ENCODE peak calls at places on chromosomes 13 and 19, in seven cellular contexts. One of them, this sample, is unnamed.

GRCh38 chr13:111661776-111662175 is 341.3 kb downstream of the TEX29 start:
- DNase-seq in fibroblast of mammary gland: no peak
- DNase-seq in CD4-positive, alpha-beta memory T cell: no peak
- DNase-seq in coronary artery: peak
- DNase-seq in brain microvascular endothelial cell: no peak
- DNase-seq in spleen: no peak
- DNase-seq in adrenal gland: no peak
- DNase-seq in this sample: no peak

GRCh38 chr13:71015516-71015915 is 851.5 kb downstream of the DACH1 start:
- DNase-seq in fibroblast of mammary gland: no peak
- DNase-seq in CD4-positive, alpha-beta memory T cell: no peak
- DNase-seq in spleen: no peak
- DNase-seq in brain microvascular endothelial cell: no peak
- DNase-seq in coronary artery: no peak
- DNase-seq in adrenal gland: no peak
- DNase-seq in this sample: no peak

GRCh38 chr19:40200352-40201099 is 9.3 kb downstream of the MAP3K10 start:
- DNase-seq in adrenal gland: no peak
- DNase-seq in brain microvascular endothelial cell: no peak
- DNase-seq in CD4-positive, alpha-beta memory T cell: no peak
- DNase-seq in fibroblast of mammary gland: no peak
- DNase-seq in spleen: no peak
- DNase-seq in coronary artery: no peak
- DNase-seq in this sample: no peak

GRCh38 chr13:101893021-101893420 is 440.5 kb downstream of the ITGBL1 start:
- DNase-seq in adrenal gland: no peak
- DNase-seq in brain microvascular endothelial cell: no peak
- DNase-seq in CD4-positive, alpha-beta memory T cell: no peak
- DNase-seq in coronary artery: no peak
- DNase-seq in fibroblast of mammary gland: no peak
- DNase-seq in spleen: no peak
- DNase-seq in this sample: no peak

GRCh38 chr19:19214892-19215291 is 3.1 kb downstream of the NCAN start:
- DNase-seq in brain microvascular endothelial cell: no peak
- DNase-seq in spleen: no peak
- DNase-seq in adrenal gland: no peak
- DNase-seq in coronary artery: no peak
- DNase-seq in CD4-positive, alpha-beta memory T cell: peak
- DNase-seq in fibroblast of mammary gland: peak
- DNase-seq in this sample: no peak

GRCh38 chr19:34428549-34429285 is 536 bp downstream of the UBA2 start:
- DNase-seq in adrenal gland: peak
- DNase-seq in fibroblast of mammary gland: peak
- DNase-seq in brain microvascular endothelial cell: no peak
- DNase-seq in coronary artery: peak
- DNase-seq in CD4-positive, alpha-beta memory T cell: no peak
- DNase-seq in spleen: no peak
- DNase-seq in this sample: peak

GRCh38 chr19:3053780-3054179 is 8.5 kb downstream of the TLE5 start:
- DNase-seq in fibroblast of mammary gland: no peak
- DNase-seq in coronary artery: no peak
- DNase-seq in CD4-positive, alpha-beta memory T cell: no peak
- DNase-seq in spleen: no peak
- DNase-seq in adrenal gland: no peak
- DNase-seq in brain microvascular endothelial cell: no peak
- DNase-seq in this sample: no peak

GRCh38 chr19:38452430-38453366 is 19.2 kb downstream of the RYR1 start:
- DNase-seq in brain microvascular endothelial cell: no peak
- DNase-seq in CD4-positive, alpha-beta memory T cell: no peak
- DNase-seq in spleen: no peak
- DNase-seq in coronary artery: no peak
- DNase-seq in fibroblast of mammary gland: no peak
- DNase-seq in adrenal gland: no peak
- DNase-seq in this sample: no peak

GRCh38 chr13:111025310-111025709 is 89.8 kb upstream of the ARHGEF7 start:
- DNase-seq in CD4-positive, alpha-beta memory T cell: no peak
- DNase-seq in adrenal gland: no peak
- DNase-seq in fibroblast of mammary gland: no peak
- DNase-seq in brain microvascular endothelial cell: no peak
- DNase-seq in coronary artery: no peak
- DNase-seq in spleen: no peak
- DNase-seq in this sample: no peak

GRCh38 chr19:48480151-48480475 is 10.9 kb downstream of the CYTH2 start:
- DNase-seq in adrenal gland: no peak
- DNase-seq in CD4-positive, alpha-beta memory T cell: peak
- DNase-seq in coronary artery: no peak
- DNase-seq in spleen: peak
- DNase-seq in fibroblast of mammary gland: peak
- DNase-seq in brain microvascular endothelial cell: no peak
- DNase-seq in this sample: no peak

GRCh38 chr13:79937311-79938243 is 403.3 kb downstream of the SPRY2 start:
- DNase-seq in adrenal gland: no peak
- DNase-seq in CD4-positive, alpha-beta memory T cell: no peak
- DNase-seq in brain microvascular endothelial cell: peak
- DNase-seq in coronary artery: no peak
- DNase-seq in spleen: no peak
- DNase-seq in fibroblast of mammary gland: no peak
- DNase-seq in this sample: no peak

GRCh38 chr13:59356607-59357006 is 807.1 kb downstream of the DIAPH3 start:
- DNase-seq in fibroblast of mammary gland: peak
- DNase-seq in coronary artery: no peak
- DNase-seq in adrenal gland: peak
- DNase-seq in spleen: peak
- DNase-seq in CD4-positive, alpha-beta memory T cell: no peak
- DNase-seq in brain microvascular endothelial cell: peak
- DNase-seq in this sample: no peak

GRCh38 chr13:46992383-46992952 is 95.6 kb upstream of the HTR2A start:
- DNase-seq in fibroblast of mammary gland: peak
- DNase-seq in brain microvascular endothelial cell: peak
- DNase-seq in coronary artery: no peak
- DNase-seq in adrenal gland: no peak
- DNase-seq in CD4-positive, alpha-beta memory T cell: no peak
- DNase-seq in spleen: no peak
- DNase-seq in this sample: peak

GRCh38 chr13:103730407-103730806 is 664.2 kb upstream of the SLC10A2 start:
- DNase-seq in adrenal gland: no peak
- DNase-seq in fibroblast of mammary gland: no peak
- DNase-seq in CD4-positive, alpha-beta memory T cell: no peak
- DNase-seq in brain microvascular endothelial cell: no peak
- DNase-seq in coronary artery: no peak
- DNase-seq in spleen: no peak
- DNase-seq in this sample: no peak

GRCh38 chr19:14433454-14434156 is 499 bp downstream of the PKN1 start:
- DNase-seq in spleen: peak
- DNase-seq in adrenal gland: peak
- DNase-seq in CD4-positive, alpha-beta memory T cell: peak
- DNase-seq in fibroblast of mammary gland: no peak
- DNase-seq in coronary artery: no peak
- DNase-seq in brain microvascular endothelial cell: no peak
- DNase-seq in this sample: no peak

GRCh38 chr13:106417467-106418110 is 117.9 kb downstream of the EFNB2 start:
- DNase-seq in coronary artery: no peak
- DNase-seq in CD4-positive, alpha-beta memory T cell: no peak
- DNase-seq in brain microvascular endothelial cell: no peak
- DNase-seq in adrenal gland: no peak
- DNase-seq in fibroblast of mammary gland: peak
- DNase-seq in spleen: no peak
- DNase-seq in this sample: no peak

GRCh38 chr13:77698211-77699058 is 948 bp downstream of the SLAIN1 start:
- DNase-seq in brain microvascular endothelial cell: no peak
- DNase-seq in adrenal gland: peak
- DNase-seq in coronary artery: no peak
- DNase-seq in fibroblast of mammary gland: no peak
- DNase-seq in CD4-positive, alpha-beta memory T cell: peak
- DNase-seq in spleen: peak
- DNase-seq in this sample: peak

GRCh38 chr13:111533900-111534645 is 213.6 kb downstream of the TEX29 start:
- DNase-seq in spleen: no peak
- DNase-seq in brain microvascular endothelial cell: no peak
- DNase-seq in CD4-positive, alpha-beta memory T cell: no peak
- DNase-seq in coronary artery: no peak
- DNase-seq in adrenal gland: no peak
- DNase-seq in fibroblast of mammary gland: no peak
- DNase-seq in this sample: no peak

GRCh38 chr13:44719857-44720671 is 143.9 kb upstream of the TSC22D1 start:
- DNase-seq in spleen: no peak
- DNase-seq in fibroblast of mammary gland: peak
- DNase-seq in coronary artery: no peak
- DNase-seq in CD4-positive, alpha-beta memory T cell: no peak
- DNase-seq in brain microvascular endothelial cell: peak
- DNase-seq in adrenal gland: no peak
- DNase-seq in this sample: no peak

DNA sequence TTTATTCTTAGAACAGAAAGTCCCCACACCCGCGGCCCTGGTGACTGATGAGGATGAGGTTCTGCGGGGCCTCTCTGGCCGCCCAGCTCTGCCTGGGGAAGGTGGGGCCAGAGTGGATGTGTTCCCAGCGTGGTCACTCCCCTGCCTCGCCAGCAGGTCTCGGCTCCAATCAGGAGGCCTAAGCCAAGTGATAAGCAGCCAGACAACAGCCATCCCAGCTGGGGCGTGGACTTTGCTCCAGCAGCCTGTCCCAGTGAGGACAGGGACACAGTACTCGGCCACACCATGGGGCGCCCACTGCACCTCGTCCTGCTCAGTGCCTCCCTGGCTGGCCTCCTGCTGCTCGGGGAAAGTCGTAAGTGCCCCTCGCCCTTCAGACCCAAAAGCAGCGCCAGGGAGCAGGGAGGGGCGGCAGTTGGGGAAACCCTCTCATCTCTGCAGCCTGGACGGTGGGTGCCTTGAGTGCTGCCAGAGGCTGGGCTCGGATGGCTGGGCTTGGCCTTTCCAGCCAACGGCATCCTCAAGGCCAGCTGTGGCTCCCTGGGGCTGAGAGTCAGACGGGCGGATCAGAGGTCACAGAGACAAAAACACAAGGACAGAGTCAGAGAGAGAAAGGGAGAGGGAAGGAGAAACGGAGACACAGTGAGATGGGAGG is at the start of gene F10:
- DNase-seq in spleen: peak
- DNase-seq in fibroblast of mammary gland: peak
- DNase-seq in CD4-positive, alpha-beta memory T cell: no peak
- DNase-seq in coronary artery: peak
- DNase-seq in brain microvascular endothelial cell: peak
- DNase-seq in adrenal gland: peak
- DNase-seq in this sample: no peak
- H3K4me3 ChIP-seq in spleen: no peak
- H3K4me3 ChIP-seq in fibroblast of mammary gland: peak
- H3K4me3 ChIP-seq in CD4-positive, alpha-beta memory T cell: no peak
- H3K4me3 ChIP-seq in coronary artery: peak
- H3K4me3 ChIP-seq in brain microvascular endothelial cell: peak
- H3K4me3 ChIP-seq in adrenal gland: no peak
- H3K4me3 ChIP-seq in this sample: no peak

GRCh38 chr19:55645512-55645881 is 2.0 kb downstream of the ZNF581 start:
- DNase-seq in adrenal gland: no peak
- DNase-seq in spleen: no peak
- DNase-seq in coronary artery: no peak
- DNase-seq in brain microvascular endothelial cell: no peak
- DNase-seq in CD4-positive, alpha-beta memory T cell: no peak
- DNase-seq in fibroblast of mammary gland: no peak
- DNase-seq in this sample: no peak
- H3K4me3 ChIP-seq in adrenal gland: no peak
- H3K4me3 ChIP-seq in spleen: no peak
- H3K4me3 ChIP-seq in coronary artery: no peak
- H3K4me3 ChIP-seq in brain microvascular endothelial cell: no peak
- H3K4me3 ChIP-seq in CD4-positive, alpha-beta memory T cell: no peak
- H3K4me3 ChIP-seq in fibroblast of mammary gland: no peak
- H3K4me3 ChIP-seq in this sample: no peak

GRCh38 chr19:47274071-47274890 is at the start of gene INAFM1:
- DNase-seq in CD4-positive, alpha-beta memory T cell: peak
- DNase-seq in adrenal gland: peak
- DNase-seq in fibroblast of mammary gland: peak
- DNase-seq in coronary artery: peak
- DNase-seq in spleen: peak
- DNase-seq in brain microvascular endothelial cell: peak
- DNase-seq in this sample: peak

GRCh38 chr19:47272448-47273312 is 2.0 kb upstream of the INAFM1 start:
- DNase-seq in fibroblast of mammary gland: peak
- DNase-seq in spleen: no peak
- DNase-seq in adrenal gland: peak
- DNase-seq in coronary artery: peak
- DNase-seq in brain microvascular endothelial cell: no peak
- DNase-seq in CD4-positive, alpha-beta memory T cell: no peak
- DNase-seq in this sample: no peak

GRCh38 chr19:47275866-47276461 is 1.3 kb downstream of the INAFM1 start:
- DNase-seq in adrenal gland: peak
- DNase-seq in spleen: peak
- DNase-seq in coronary artery: peak
- DNase-seq in brain microvascular endothelial cell: peak
- DNase-seq in fibroblast of mammary gland: peak
- DNase-seq in CD4-positive, alpha-beta memory T cell: no peak
- DNase-seq in this sample: no peak

GRCh38 chr19:47273313-47274070 is 1.2 kb upstream of the INAFM1 start:
- DNase-seq in coronary artery: peak
- DNase-seq in spleen: peak
- DNase-seq in CD4-positive, alpha-beta memory T cell: peak
- DNase-seq in brain microvascular endothelial cell: peak
- DNase-seq in fibroblast of mammary gland: peak
- DNase-seq in adrenal gland: peak
- DNase-seq in this sample: peak

DNA sequence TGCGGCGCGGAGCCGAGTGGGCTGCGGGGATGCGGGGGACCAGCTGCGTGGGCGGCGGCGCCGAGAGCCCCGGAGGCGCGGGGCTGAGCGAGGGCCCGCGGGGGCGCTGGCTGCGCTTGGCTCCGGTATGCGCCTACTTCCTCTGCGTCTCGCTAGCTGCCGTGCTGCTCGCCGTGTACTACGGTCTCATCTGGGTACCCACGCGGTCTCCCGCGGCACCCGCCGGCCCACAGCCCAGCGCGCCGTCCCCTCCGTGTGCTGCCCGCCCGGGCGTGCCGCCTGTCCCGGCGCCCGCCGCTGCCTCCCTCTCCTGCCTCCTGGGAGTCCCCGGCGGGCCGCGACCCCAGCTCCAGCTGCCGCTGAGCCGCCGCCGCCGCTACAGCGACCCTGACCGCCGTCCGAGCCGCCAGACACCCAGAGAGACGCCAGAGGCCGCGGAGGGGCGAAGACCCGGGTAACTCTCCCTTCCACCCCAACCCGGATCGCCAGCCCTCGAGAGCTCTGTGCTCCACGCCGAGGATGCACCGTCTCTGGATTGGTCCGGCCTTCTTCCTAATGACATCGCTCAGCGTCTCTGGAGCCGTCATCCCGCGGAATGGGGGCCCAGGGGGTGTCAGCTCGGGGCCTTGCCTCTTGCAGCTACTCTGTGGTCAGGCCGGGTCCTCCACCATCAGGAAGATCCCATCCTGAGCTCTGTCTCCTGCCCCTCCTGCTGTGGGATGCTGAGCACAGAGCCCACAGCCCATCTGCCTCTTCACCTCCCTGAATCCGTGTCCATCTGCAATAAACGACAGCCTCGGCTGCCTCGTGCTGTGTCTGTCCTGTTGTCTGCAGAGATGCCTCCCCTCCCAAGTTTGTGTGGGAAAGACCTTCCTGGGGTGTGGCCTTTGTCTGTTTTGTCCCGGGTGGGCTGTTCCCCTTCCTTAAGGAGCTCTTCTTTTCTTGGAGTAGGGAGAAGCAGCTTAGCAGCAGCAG is 493 bp downstream of the INAFM1 start:
- DNase-seq in spleen: peak
- DNase-seq in CD4-positive, alpha-beta memory T cell: no peak
- DNase-seq in fibroblast of mammary gland: peak
- DNase-seq in brain microvascular endothelial cell: no peak
- DNase-seq in adrenal gland: peak
- DNase-seq in coronary artery: peak
- DNase-seq in this sample: no peak
- H3K4me3 ChIP-seq in spleen: peak
- H3K4me3 ChIP-seq in CD4-positive, alpha-beta memory T cell: no peak
- H3K4me3 ChIP-seq in fibroblast of mammary gland: peak
- H3K4me3 ChIP-seq in brain microvascular endothelial cell: peak
- H3K4me3 ChIP-seq in adrenal gland: peak
- H3K4me3 ChIP-seq in coronary artery: peak
- H3K4me3 ChIP-seq in this sample: peak

GRCh38 chr19:18160441-18160791 is 7.5 kb downstream of the PIK3R2 start:
- DNase-seq in CD4-positive, alpha-beta memory T cell: no peak
- DNase-seq in spleen: peak
- DNase-seq in brain microvascular endothelial cell: no peak
- DNase-seq in fibroblast of mammary gland: peak
- DNase-seq in adrenal gland: no peak
- DNase-seq in coronary artery: no peak
- DNase-seq in this sample: no peak
- H3K4me3 ChIP-seq in CD4-positive, alpha-beta memory T cell: no peak
- H3K4me3 ChIP-seq in spleen: peak
- H3K4me3 ChIP-seq in brain microvascular endothelial cell: no peak
- H3K4me3 ChIP-seq in fibroblast of mammary gland: no peak
- H3K4me3 ChIP-seq in adrenal gland: no peak
- H3K4me3 ChIP-seq in coronary artery: peak
- H3K4me3 ChIP-seq in this sample: no peak